ENCODE peak calls at places on chromosomes 1 and 21, in five cellular contexts. G is lung, U is NCI-H446, O is osteocyte, C is amniotic epithelial cell. M is an unnamed sample.

GRCh38 chr1:38872401-38873026 is 634 bp downstream of the MYCBP start:
- DNase-seq in U (peak), O (no peak), G (no peak), C (peak), M (peak)

GRCh38 chr1:192904438-192904895 is 95.6 kb downstream of the RGS2 start:
- DNase-seq in O (no peak), U (peak), C (peak), G (no peak), M (no peak)

GRCh38 chr1:38052750-38053415 is 6.3 kb upstream of the POU3F1 start:
- DNase-seq in G (no peak), U (no peak), C (no peak), O (no peak), M (no peak)

GRCh38 chr1:68459796-68460195 is 10.0 kb upstream of the RPE65 start:
- DNase-seq in C (peak), G (no peak), U (no peak), O (no peak), M (no peak)

GRCh38 chr21:46458315-46459023 is at the start of gene DIP2A:
- DNase-seq in C (peak), O (peak), U (peak), G (peak), M (peak)

GRCh38 chr21:33021667-33022066 is 4.1 kb upstream of the OLIG2 start:
- DNase-seq in C (no peak), O (no peak), G (no peak), U (no peak), M (no peak)

GRCh38 chr1:232012773-232013386 is 386.3 kb downstream of the DISC1 start:
- DNase-seq in G (peak), C (peak), O (no peak), U (peak), M (no peak)

GRCh38 chr1:3481836-3482589 is 27.5 kb downstream of the ARHGEF16 start:
- DNase-seq in G (no peak), C (no peak), U (no peak), O (no peak), M (no peak)

GRCh38 chr1:24155011-24155782 is 12.3 kb upstream of the IL22RA1 start:
- DNase-seq in C (no peak), O (no peak), G (no peak), U (no peak), M (no peak)

GRCh38 chr1:174990382-174990999 is 9.3 kb upstream of the CACYBP start:
- DNase-seq in U (no peak), O (no peak), G (no peak), C (peak), M (no peak)

GRCh38 chr1:156347337-156347736 is 9.0 kb downstream of the TSACC start:
- DNase-seq in C (no peak), G (no peak), O (no peak), U (no peak), M (no peak)

GRCh38 chr1:116508984-116509980 is 61.5 kb downstream of the CD58 start:
- DNase-seq in O (no peak), U (no peak), G (no peak), C (peak), M (no peak)

GRCh38 chr1:23809751-23810171 is 9.2 kb upstream of the GALE start:
- DNase-seq in C (peak), G (peak), O (no peak), U (peak), M (peak)

GRCh38 chr21:44299085-44299457 is 782 bp upstream of the PFKL start:
- DNase-seq in C (peak), G (no peak), U (no peak), O (no peak), M (no peak)

GRCh38 chr1:19504796-19505693 is 19.7 kb upstream of the CAPZB start:
- DNase-seq in O (no peak), C (peak), G (no peak), U (no peak), M (no peak)

GRCh38 chr1:116724765-116725375 is 29.4 kb upstream of the CD2 start:
- DNase-seq in C (peak), O (no peak), G (peak), U (peak), M (peak)

GRCh38 chr1:110645172-110645571 is 29.6 kb downstream of the KCNA3 start:
- DNase-seq in G (no peak), O (no peak), U (no peak), C (no peak), M (no peak)

M was measured in effector memory CD4-positive, alpha-beta T cell.